ENCODE peak calls at places on chromosomes 3 and 15, in seven cellular contexts. One of them, this sample, is unnamed.

GRCh38 chr15:101521084-101521483 is 31.6 kb upstream of the PCSK6 start:
- DNase-seq in cardiac fibroblast: no peak
- DNase-seq in NAMALWA: no peak
- DNase-seq in activated gamma-delta T cell treated with Interleukin-2 at 50 U/mL for 16 hours: no peak
- DNase-seq in LoVo: no peak
- DNase-seq in psoas muscle: no peak
- DNase-seq in endothelial cell: no peak
- DNase-seq in this sample: no peak

GRCh38 chr3:129233538-129233937 is 15.9 kb upstream of the COPG1 start:
- DNase-seq in endothelial cell: no peak
- DNase-seq in psoas muscle: no peak
- DNase-seq in cardiac fibroblast: no peak
- DNase-seq in activated gamma-delta T cell treated with Interleukin-2 at 50 U/mL for 16 hours: no peak
- DNase-seq in NAMALWA: peak
- DNase-seq in LoVo: no peak
- DNase-seq in this sample: no peak

GRCh38 chr3:49701388-49702077 is 12.2 kb downstream of the RNF123 start:
- DNase-seq in NAMALWA: no peak
- DNase-seq in psoas muscle: no peak
- DNase-seq in endothelial cell: peak
- DNase-seq in cardiac fibroblast: no peak
- DNase-seq in activated gamma-delta T cell treated with Interleukin-2 at 50 U/mL for 16 hours: no peak
- DNase-seq in LoVo: no peak
- DNase-seq in this sample: peak

GRCh38 chr3:184386047-184386806 is 6.4 kb downstream of the CHRD start:
- DNase-seq in cardiac fibroblast: no peak
- DNase-seq in NAMALWA: no peak
- DNase-seq in activated gamma-delta T cell treated with Interleukin-2 at 50 U/mL for 16 hours: no peak
- DNase-seq in psoas muscle: no peak
- DNase-seq in endothelial cell: no peak
- DNase-seq in LoVo: no peak
- DNase-seq in this sample: no peak

GRCh38 chr3:81876826-81877225 is 115.4 kb upstream of the GBE1 start:
- DNase-seq in cardiac fibroblast: no peak
- DNase-seq in LoVo: no peak
- DNase-seq in endothelial cell: no peak
- DNase-seq in psoas muscle: no peak
- DNase-seq in activated gamma-delta T cell treated with Interleukin-2 at 50 U/mL for 16 hours: no peak
- DNase-seq in NAMALWA: no peak
- DNase-seq in this sample: no peak

GRCh38 chr3:17740703-17741102 is 1.7 kb downstream of the TBC1D5 start:
- DNase-seq in cardiac fibroblast: peak
- DNase-seq in endothelial cell: no peak
- DNase-seq in psoas muscle: no peak
- DNase-seq in NAMALWA: peak
- DNase-seq in LoVo: peak
- DNase-seq in activated gamma-delta T cell treated with Interleukin-2 at 50 U/mL for 16 hours: no peak
- DNase-seq in this sample: no peak

GRCh38 chr3:51942603-51943450 is 664 bp downstream of the PARP3 start:
- DNase-seq in psoas muscle: peak
- DNase-seq in NAMALWA: peak
- DNase-seq in endothelial cell: no peak
- DNase-seq in activated gamma-delta T cell treated with Interleukin-2 at 50 U/mL for 16 hours: peak
- DNase-seq in cardiac fibroblast: peak
- DNase-seq in LoVo: peak
- DNase-seq in this sample: peak

GRCh38 chr3:11638669-11639402 is 4.9 kb downstream of the VGLL4 start:
- DNase-seq in psoas muscle: no peak
- DNase-seq in activated gamma-delta T cell treated with Interleukin-2 at 50 U/mL for 16 hours: no peak
- DNase-seq in cardiac fibroblast: peak
- DNase-seq in endothelial cell: no peak
- DNase-seq in LoVo: no peak
- DNase-seq in NAMALWA: no peak
- DNase-seq in this sample: no peak

GRCh38 chr3:171049831-171050444 is 23.4 kb upstream of the SLC2A2 start:
- DNase-seq in endothelial cell: peak
- DNase-seq in activated gamma-delta T cell treated with Interleukin-2 at 50 U/mL for 16 hours: peak
- DNase-seq in LoVo: peak
- DNase-seq in NAMALWA: peak
- DNase-seq in cardiac fibroblast: peak
- DNase-seq in psoas muscle: peak
- DNase-seq in this sample: peak

GRCh38 chr3:187739125-187739560 is 6.1 kb downstream of the BCL6 start:
- DNase-seq in LoVo: no peak
- DNase-seq in endothelial cell: peak
- DNase-seq in NAMALWA: no peak
- DNase-seq in cardiac fibroblast: no peak
- DNase-seq in psoas muscle: peak
- DNase-seq in activated gamma-delta T cell treated with Interleukin-2 at 50 U/mL for 16 hours: peak
- DNase-seq in this sample: no peak

GRCh38 chr3:54243262-54243931 is 121.0 kb downstream of the CACNA2D3 start:
- DNase-seq in LoVo: peak
- DNase-seq in activated gamma-delta T cell treated with Interleukin-2 at 50 U/mL for 16 hours: no peak
- DNase-seq in cardiac fibroblast: no peak
- DNase-seq in NAMALWA: no peak
- DNase-seq in endothelial cell: no peak
- DNase-seq in psoas muscle: no peak
- DNase-seq in this sample: no peak

GRCh38 chr3:140753865-140754754 is 76.2 kb downstream of the TRIM42 start:
- DNase-seq in cardiac fibroblast: no peak
- DNase-seq in endothelial cell: no peak
- DNase-seq in activated gamma-delta T cell treated with Interleukin-2 at 50 U/mL for 16 hours: no peak
- DNase-seq in NAMALWA: no peak
- DNase-seq in LoVo: no peak
- DNase-seq in psoas muscle: no peak
- DNase-seq in this sample: no peak

GRCh38 chr15:85706779-85707518 is 87.8 kb downstream of the KLHL25 start:
- DNase-seq in psoas muscle: no peak
- DNase-seq in LoVo: no peak
- DNase-seq in activated gamma-delta T cell treated with Interleukin-2 at 50 U/mL for 16 hours: peak
- DNase-seq in cardiac fibroblast: peak
- DNase-seq in endothelial cell: no peak
- DNase-seq in NAMALWA: peak
- DNase-seq in this sample: no peak

GRCh38 chr3:136954980-136955780 is 2.6 kb upstream of the IL20RB start:
- DNase-seq in psoas muscle: no peak
- DNase-seq in NAMALWA: no peak
- DNase-seq in activated gamma-delta T cell treated with Interleukin-2 at 50 U/mL for 16 hours: no peak
- DNase-seq in cardiac fibroblast: no peak
- DNase-seq in endothelial cell: no peak
- DNase-seq in LoVo: no peak
- DNase-seq in this sample: no peak

GRCh38 chr3:187889601-187890404 is 144.5 kb upstream of the BCL6 start:
- DNase-seq in activated gamma-delta T cell treated with Interleukin-2 at 50 U/mL for 16 hours: no peak
- DNase-seq in endothelial cell: no peak
- DNase-seq in LoVo: peak
- DNase-seq in psoas muscle: peak
- DNase-seq in NAMALWA: no peak
- DNase-seq in cardiac fibroblast: peak
- DNase-seq in this sample: no peak

GRCh38 chr3:114939920-114940319 is 207.2 kb downstream of the ZBTB20 start:
- DNase-seq in NAMALWA: no peak
- DNase-seq in activated gamma-delta T cell treated with Interleukin-2 at 50 U/mL for 16 hours: no peak
- DNase-seq in cardiac fibroblast: no peak
- DNase-seq in psoas muscle: no peak
- DNase-seq in LoVo: no peak
- DNase-seq in endothelial cell: no peak
- DNase-seq in this sample: no peak

GRCh38 chr3:45952456-45952855 is 9.2 kb downstream of the CXCR6 start:
- DNase-seq in activated gamma-delta T cell treated with Interleukin-2 at 50 U/mL for 16 hours: no peak
- DNase-seq in NAMALWA: no peak
- DNase-seq in endothelial cell: no peak
- DNase-seq in psoas muscle: no peak
- DNase-seq in LoVo: no peak
- DNase-seq in cardiac fibroblast: no peak
- DNase-seq in this sample: no peak

GRCh38 chr15:83053151-83053550 is 13.9 kb downstream of the BTBD1 start:
- DNase-seq in psoas muscle: no peak
- DNase-seq in LoVo: peak
- DNase-seq in endothelial cell: no peak
- DNase-seq in activated gamma-delta T cell treated with Interleukin-2 at 50 U/mL for 16 hours: no peak
- DNase-seq in NAMALWA: no peak
- DNase-seq in cardiac fibroblast: peak
- DNase-seq in this sample: no peak

GRCh38 chr3:11699083-11699427 is 55.3 kb upstream of the VGLL4 start:
- DNase-seq in psoas muscle: no peak
- DNase-seq in endothelial cell: no peak
- DNase-seq in cardiac fibroblast: peak
- DNase-seq in LoVo: no peak
- DNase-seq in NAMALWA: no peak
- DNase-seq in activated gamma-delta T cell treated with Interleukin-2 at 50 U/mL for 16 hours: no peak
- DNase-seq in this sample: no peak

GRCh38 chr15:76903251-76903681 is 1.9 kb downstream of the SCAPER start:
- DNase-seq in cardiac fibroblast: peak
- DNase-seq in NAMALWA: peak
- DNase-seq in LoVo: peak
- DNase-seq in endothelial cell: no peak
- DNase-seq in activated gamma-delta T cell treated with Interleukin-2 at 50 U/mL for 16 hours: no peak
- DNase-seq in psoas muscle: no peak
- DNase-seq in this sample: peak

GRCh38 chr3:52055537-52056351 is 627 bp downstream of the DUSP7 start:
- DNase-seq in cardiac fibroblast: peak
- DNase-seq in NAMALWA: peak
- DNase-seq in LoVo: peak
- DNase-seq in psoas muscle: peak
- DNase-seq in endothelial cell: peak
- DNase-seq in activated gamma-delta T cell treated with Interleukin-2 at 50 U/mL for 16 hours: peak
- DNase-seq in this sample: peak

GRCh38 chr3:15064299-15064834 is 748 bp downstream of the MRPS25 start:
- DNase-seq in endothelial cell: no peak
- DNase-seq in activated gamma-delta T cell treated with Interleukin-2 at 50 U/mL for 16 hours: no peak
- DNase-seq in psoas muscle: no peak
- DNase-seq in LoVo: no peak
- DNase-seq in NAMALWA: peak
- DNase-seq in cardiac fibroblast: peak
- DNase-seq in this sample: no peak

GRCh38 chr3:14206548-14207177 is 28.0 kb downstream of the LSM3 start:
- DNase-seq in activated gamma-delta T cell treated with Interleukin-2 at 50 U/mL for 16 hours: no peak
- DNase-seq in LoVo: no peak
- DNase-seq in cardiac fibroblast: no peak
- DNase-seq in endothelial cell: no peak
- DNase-seq in NAMALWA: no peak
- DNase-seq in psoas muscle: no peak
- DNase-seq in this sample: peak

This sample was measured in K562.